ENCODE peak calls at places on chromosomes 11 and 22, in five cellular contexts. G is suprapubic skin, L is gastrocnemius medialis, C is IMR-90, J is right lobe of liver. X is an unnamed sample.

GRCh38 chr11:45332486-45332934 is 46.4 kb upstream of the SYT13 start:
- DNase-seq in J (no peak), L (no peak), G (no peak), C (peak), X (no peak)

GRCh38 chr11:76835928-76836612 is 24.6 kb upstream of the ACER3 start:
- DNase-seq in G (no peak), L (no peak), C (peak), J (no peak), X (no peak)

GRCh38 chr11:114820621-114821020 is 142.3 kb downstream of the NXPE2 start:
- DNase-seq in C (no peak), J (no peak), G (no peak), L (no peak), X (no peak)

GRCh38 chr11:107705027-107705426 is 6.8 kb downstream of the SLN start:
- DNase-seq in L (peak), C (peak), G (no peak), J (no peak), X (no peak)

GRCh38 chr11:94731921-94732601 is 36.1 kb upstream of the AMOTL1 start:
- DNase-seq in L (no peak), G (no peak), C (peak), J (no peak), X (peak)

GRCh38 chr11:67029146-67029545 is 6.2 kb downstream of the SYT12 start:
- DNase-seq in C (peak), G (no peak), J (no peak), L (no peak), X (no peak)

GRCh38 chr11:62925745-62926668 is 4.8 kb upstream of the CHRM1 start:
- DNase-seq in C (no peak), G (no peak), J (no peak), L (no peak), X (no peak)

GRCh38 chr11:122785156-122785605 is 53.1 kb upstream of the CRTAM start:
- DNase-seq in J (no peak), G (no peak), L (peak), C (no peak), X (peak)

GRCh38 chr11:64361659-64362058 is 2.7 kb downstream of the RPS6KA4 start:
- DNase-seq in G (no peak), L (no peak), C (no peak), J (no peak), X (no peak)

GRCh38 chr11:61923166-61924015 is 6.0 kb upstream of the RAB3IL1 start:
- DNase-seq in L (peak), J (peak), G (peak), C (peak), X (peak)

GRCh38 chr11:31912808-31913207 is 101.7 kb upstream of the PAX6 start:
- DNase-seq in C (no peak), L (no peak), J (no peak), G (no peak), X (no peak)

GRCh38 chr11:105923252-105923651 is 98.8 kb downstream of the MSANTD4 start:
- DNase-seq in C (peak), G (no peak), L (no peak), J (no peak), X (no peak)

GRCh38 chr11:20057055-20057943 is 103.0 kb downstream of the DBX1 start:
- DNase-seq in L (no peak), J (no peak), C (peak), G (no peak), X (no peak)

GRCh38 chr11:42647993-42648392 is 663.8 kb upstream of the API5 start:
- DNase-seq in G (no peak), J (no peak), C (no peak), L (no peak), X (no peak)

GRCh38 chr11:74870485-74870884 is 78.4 kb downstream of the XRRA1 start:
- DNase-seq in G (no peak), C (peak), L (no peak), J (no peak), X (no peak)

GRCh38 chr11:118295834-118296454 is 8.6 kb upstream of the CD3E start:
- DNase-seq in C (peak), J (no peak), G (no peak), L (no peak), X (no peak)

GRCh38 chr22:16601437-16602223 is 9.0 kb upstream of the CCT8L2 start:
- DNase-seq in C (no peak), L (no peak), G (no peak), J (no peak), X (no peak)

GRCh38 chr11:117203069-117203407 is 3.9 kb downstream of the TAGLN start:
- DNase-seq in J (no peak), G (no peak), L (no peak), C (no peak), X (no peak)
- TF ChIP-seq POLR2A in J (no peak), G (no peak), L (no peak), C (no peak), X (no peak)

GRCh38 chr11:3051435-3052108 is 5.7 kb downstream of the CARS1 start:
- DNase-seq in J (no peak), C (no peak), G (no peak), L (no peak), X (no peak)
- TF ChIP-seq CTCF in J (no peak), C (peak), G (no peak), L (no peak), X (no peak)

GRCh38 chr22:46104170-46104880 is 46.0 kb upstream of the PPARA start:
- DNase-seq in G (no peak), C (no peak), J (peak), L (no peak), X (peak)

GRCh38 chr22:46104881-46105493 is 45.3 kb upstream of the PPARA start:
- DNase-seq in C (no peak), J (no peak), L (peak), G (no peak), X (no peak)

GRCh38 chr22:46102752-46103151 is 47.6 kb upstream of the PPARA start:
- DNase-seq in L (no peak), C (no peak), J (no peak), G (no peak), X (peak)

GRCh38 chr22:46103181-46103580 is 47.1 kb upstream of the PPARA start:
- DNase-seq in J (no peak), L (no peak), G (no peak), C (no peak), X (no peak)

DNA sequence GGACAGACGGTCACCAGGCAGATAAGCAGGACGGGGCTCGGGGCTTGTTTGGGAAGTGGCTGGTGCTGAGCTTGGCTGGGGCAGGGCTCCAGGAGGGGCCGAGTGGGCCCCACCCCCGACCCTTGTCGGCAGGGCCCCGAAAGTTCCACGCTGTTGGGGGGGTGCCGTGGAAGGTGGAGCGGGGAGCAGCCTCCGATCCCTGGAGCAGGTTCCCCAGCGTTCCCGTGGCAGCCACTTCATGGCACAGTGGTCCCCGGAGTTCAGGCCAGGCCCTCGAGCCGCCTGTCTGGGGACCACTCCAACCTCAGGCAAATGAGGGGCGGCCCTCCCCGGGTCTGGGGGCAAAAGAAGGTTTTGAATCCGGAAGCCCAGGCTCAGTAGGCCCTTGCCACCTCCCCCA is 46.7 kb upstream of the PPARA start:
- DNase-seq in J (no peak), G (no peak), C (no peak), L (no peak), X (no peak)
- H3K27ac ChIP-seq in J (peak), G (peak), C (no peak), L (peak), X (peak)

DNA sequence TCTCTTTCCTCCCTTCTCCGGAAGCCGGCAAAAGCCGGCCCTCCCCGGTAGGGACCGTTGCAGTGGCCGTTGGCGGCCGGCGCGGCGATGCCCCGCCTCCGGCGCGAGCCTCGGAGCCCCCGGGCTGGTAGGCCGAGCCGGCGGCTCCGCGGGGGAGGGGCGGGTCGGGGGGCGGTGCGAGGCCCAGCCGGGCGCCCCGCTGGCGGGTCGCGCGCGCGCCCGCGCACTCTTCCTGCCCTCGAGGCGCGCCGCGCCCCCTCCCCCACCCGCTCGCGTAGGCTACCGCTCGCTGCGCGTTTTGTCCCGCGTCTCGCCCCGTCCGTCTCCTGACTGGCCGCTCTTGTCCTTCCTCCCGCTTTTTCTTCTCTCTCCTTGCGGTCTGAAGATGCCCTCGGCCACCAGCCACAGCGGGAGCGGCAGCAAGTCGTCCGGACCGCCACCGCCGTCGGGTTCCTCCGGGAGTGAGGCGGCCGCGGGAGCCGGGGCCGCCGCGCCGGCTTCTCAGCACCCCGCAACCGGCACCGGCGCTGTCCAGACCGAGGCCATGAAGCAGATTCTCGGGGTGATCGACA is 591 bp downstream of the CAPRIN1 start:
- DNase-seq in G (peak), C (peak), J (peak), L (peak), X (peak)
- TF ChIP-seq POLR2A in G (no peak), C (peak), J (no peak), L (no peak), X (no peak)

GRCh38 chr22:46390652-46391301 is 55.3 kb downstream of the TRMU start:
- DNase-seq in J (peak), C (peak), G (no peak), L (peak), X (peak)

GRCh38 chr22:46388647-46389046 is 53.1 kb downstream of the TRMU start:
- DNase-seq in G (no peak), L (no peak), C (no peak), J (no peak), X (no peak)

GRCh38 chr22:46391486-46392136 is 56.1 kb downstream of the TRMU start:
- DNase-seq in C (no peak), L (no peak), G (no peak), J (no peak), X (no peak)

GRCh38 chr22:46389081-46389480 is 53.6 kb downstream of the TRMU start:
- DNase-seq in C (no peak), L (no peak), J (no peak), G (no peak), X (no peak)

GRCh38 chr22:46390105-46390651 is 54.7 kb downstream of the TRMU start:
- DNase-seq in G (no peak), L (no peak), C (no peak), J (no peak), X (no peak)
- TF ChIP-seq CTCF in G (no peak), L (no peak), C (no peak), J (no peak), X (no peak)

DNA sequence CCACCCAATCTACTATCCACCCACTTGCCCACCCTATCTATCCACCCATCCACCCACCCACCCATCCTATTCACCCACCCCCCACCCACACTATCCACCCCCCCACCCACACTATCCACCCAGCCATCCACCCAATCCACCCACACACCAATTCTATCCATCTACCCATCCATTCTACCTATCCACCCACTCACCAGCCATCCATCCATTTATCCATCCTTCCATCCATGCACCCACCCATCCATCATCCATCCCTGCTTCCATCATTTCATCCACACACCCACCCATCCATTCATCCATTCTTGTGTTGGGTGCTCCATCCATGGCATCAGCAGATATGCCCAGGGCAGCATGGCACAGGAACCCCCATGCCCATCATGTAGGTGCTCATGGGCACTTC is 1206.6 kb downstream of the BRD1 start:
- DNase-seq in G (no peak), C (no peak), J (no peak), L (no peak), X (no peak)
- H3K27ac ChIP-seq in G (no peak), C (no peak), J (no peak), L (no peak), X (no peak)

X was measured in adrenal gland.